ENCODE peak calls at places on chromosome 12, in ten cellular contexts. One of them, this sample, is unnamed.

GRCh38 chr12:45986646-45987338 is 3.6 kb downstream of the SCAF11 start:
- DNase-seq in fibroblast of lung: no peak
- DNase-seq in activated T-cell treated with anti-CD3 and anti-CD28 coated beads, Interleukin-2, amount 50 U/mL, for 48 hours: no peak
- DNase-seq in substantia nigra: no peak
- DNase-seq in T-helper 1 cell: no peak
- DNase-seq in stimulated activated CD4-positive, alpha-beta T cell treated with anti-CD3 and anti-CD28 coated beads, TNF-alpha, amount 100 ng/mL, for 4 hours: no peak
- DNase-seq in COR-L47: no peak
- DNase-seq in mammary epithelial cell: no peak
- DNase-seq in GM19239: no peak
- DNase-seq in choroid plexus epithelial cell: no peak
- DNase-seq in this sample: no peak

GRCh38 chr12:25585021-25585523 is 32.0 kb upstream of the LMNTD1 start:
- DNase-seq in fibroblast of lung: peak
- DNase-seq in activated T-cell treated with anti-CD3 and anti-CD28 coated beads, Interleukin-2, amount 50 U/mL, for 48 hours: no peak
- DNase-seq in substantia nigra: peak
- DNase-seq in T-helper 1 cell: no peak
- DNase-seq in stimulated activated CD4-positive, alpha-beta T cell treated with anti-CD3 and anti-CD28 coated beads, TNF-alpha, amount 100 ng/mL, for 4 hours: no peak
- DNase-seq in COR-L47: no peak
- DNase-seq in mammary epithelial cell: peak
- DNase-seq in GM19239: no peak
- DNase-seq in choroid plexus epithelial cell: peak
- DNase-seq in this sample: peak

GRCh38 chr12:49972122-49972521 is 625 bp upstream of the AQP6 start:
- DNase-seq in fibroblast of lung: no peak
- DNase-seq in activated T-cell treated with anti-CD3 and anti-CD28 coated beads, Interleukin-2, amount 50 U/mL, for 48 hours: no peak
- DNase-seq in substantia nigra: no peak
- DNase-seq in T-helper 1 cell: no peak
- DNase-seq in stimulated activated CD4-positive, alpha-beta T cell treated with anti-CD3 and anti-CD28 coated beads, TNF-alpha, amount 100 ng/mL, for 4 hours: no peak
- DNase-seq in COR-L47: no peak
- DNase-seq in mammary epithelial cell: no peak
- DNase-seq in GM19239: no peak
- DNase-seq in choroid plexus epithelial cell: no peak
- DNase-seq in this sample: no peak

GRCh38 chr12:116432321-116432750 is 126.8 kb upstream of the MAP1LC3B2 start:
- DNase-seq in fibroblast of lung: peak
- DNase-seq in activated T-cell treated with anti-CD3 and anti-CD28 coated beads, Interleukin-2, amount 50 U/mL, for 48 hours: no peak
- DNase-seq in substantia nigra: no peak
- DNase-seq in T-helper 1 cell: no peak
- DNase-seq in stimulated activated CD4-positive, alpha-beta T cell treated with anti-CD3 and anti-CD28 coated beads, TNF-alpha, amount 100 ng/mL, for 4 hours: no peak
- DNase-seq in COR-L47: no peak
- DNase-seq in mammary epithelial cell: no peak
- DNase-seq in GM19239: no peak
- DNase-seq in choroid plexus epithelial cell: peak
- DNase-seq in this sample: no peak

GRCh38 chr12:28050606-28051005 is 78.1 kb upstream of the PTHLH start:
- DNase-seq in fibroblast of lung: no peak
- DNase-seq in activated T-cell treated with anti-CD3 and anti-CD28 coated beads, Interleukin-2, amount 50 U/mL, for 48 hours: no peak
- DNase-seq in substantia nigra: no peak
- DNase-seq in T-helper 1 cell: no peak
- DNase-seq in stimulated activated CD4-positive, alpha-beta T cell treated with anti-CD3 and anti-CD28 coated beads, TNF-alpha, amount 100 ng/mL, for 4 hours: no peak
- DNase-seq in COR-L47: no peak
- DNase-seq in mammary epithelial cell: peak
- DNase-seq in GM19239: no peak
- DNase-seq in choroid plexus epithelial cell: no peak
- DNase-seq in this sample: no peak

GRCh38 chr12:63301311-63301710 is 150.3 kb upstream of the AVPR1A start:
- DNase-seq in fibroblast of lung: no peak
- DNase-seq in activated T-cell treated with anti-CD3 and anti-CD28 coated beads, Interleukin-2, amount 50 U/mL, for 48 hours: no peak
- DNase-seq in substantia nigra: no peak
- DNase-seq in T-helper 1 cell: no peak
- DNase-seq in stimulated activated CD4-positive, alpha-beta T cell treated with anti-CD3 and anti-CD28 coated beads, TNF-alpha, amount 100 ng/mL, for 4 hours: no peak
- DNase-seq in COR-L47: no peak
- DNase-seq in mammary epithelial cell: peak
- DNase-seq in GM19239: no peak
- DNase-seq in choroid plexus epithelial cell: peak
- DNase-seq in this sample: no peak

GRCh38 chr12:2752676-2753371 is 41.9 kb upstream of the FKBP4 start:
- DNase-seq in fibroblast of lung: peak
- DNase-seq in activated T-cell treated with anti-CD3 and anti-CD28 coated beads, Interleukin-2, amount 50 U/mL, for 48 hours: peak
- DNase-seq in substantia nigra: peak
- DNase-seq in T-helper 1 cell: peak
- DNase-seq in stimulated activated CD4-positive, alpha-beta T cell treated with anti-CD3 and anti-CD28 coated beads, TNF-alpha, amount 100 ng/mL, for 4 hours: peak
- DNase-seq in COR-L47: no peak
- DNase-seq in mammary epithelial cell: peak
- DNase-seq in GM19239: peak
- DNase-seq in choroid plexus epithelial cell: peak
- DNase-seq in this sample: peak

GRCh38 chr12:54680374-54680773 is 32.2 kb upstream of the DCD start:
- DNase-seq in fibroblast of lung: no peak
- DNase-seq in activated T-cell treated with anti-CD3 and anti-CD28 coated beads, Interleukin-2, amount 50 U/mL, for 48 hours: peak
- DNase-seq in substantia nigra: no peak
- DNase-seq in T-helper 1 cell: peak
- DNase-seq in stimulated activated CD4-positive, alpha-beta T cell treated with anti-CD3 and anti-CD28 coated beads, TNF-alpha, amount 100 ng/mL, for 4 hours: no peak
- DNase-seq in COR-L47: no peak
- DNase-seq in mammary epithelial cell: peak
- DNase-seq in GM19239: peak
- DNase-seq in choroid plexus epithelial cell: peak
- DNase-seq in this sample: no peak

GRCh38 chr12:54759751-54760150 is 94.6 kb upstream of the MUCL1 start:
- DNase-seq in fibroblast of lung: no peak
- DNase-seq in activated T-cell treated with anti-CD3 and anti-CD28 coated beads, Interleukin-2, amount 50 U/mL, for 48 hours: no peak
- DNase-seq in substantia nigra: no peak
- DNase-seq in T-helper 1 cell: no peak
- DNase-seq in stimulated activated CD4-positive, alpha-beta T cell treated with anti-CD3 and anti-CD28 coated beads, TNF-alpha, amount 100 ng/mL, for 4 hours: no peak
- DNase-seq in COR-L47: no peak
- DNase-seq in mammary epithelial cell: peak
- DNase-seq in GM19239: peak
- DNase-seq in choroid plexus epithelial cell: peak
- DNase-seq in this sample: no peak

GRCh38 chr12:87768884-87769283 is 260.3 kb downstream of the C12orf50 start:
- DNase-seq in fibroblast of lung: no peak
- DNase-seq in activated T-cell treated with anti-CD3 and anti-CD28 coated beads, Interleukin-2, amount 50 U/mL, for 48 hours: no peak
- DNase-seq in substantia nigra: no peak
- DNase-seq in T-helper 1 cell: no peak
- DNase-seq in stimulated activated CD4-positive, alpha-beta T cell treated with anti-CD3 and anti-CD28 coated beads, TNF-alpha, amount 100 ng/mL, for 4 hours: no peak
- DNase-seq in COR-L47: no peak
- DNase-seq in mammary epithelial cell: no peak
- DNase-seq in GM19239: no peak
- DNase-seq in choroid plexus epithelial cell: no peak
- DNase-seq in this sample: no peak

GRCh38 chr12:7731499-7731898 is 15.7 kb downstream of the CLEC4C start:
- DNase-seq in fibroblast of lung: no peak
- DNase-seq in activated T-cell treated with anti-CD3 and anti-CD28 coated beads, Interleukin-2, amount 50 U/mL, for 48 hours: no peak
- DNase-seq in substantia nigra: no peak
- DNase-seq in T-helper 1 cell: no peak
- DNase-seq in stimulated activated CD4-positive, alpha-beta T cell treated with anti-CD3 and anti-CD28 coated beads, TNF-alpha, amount 100 ng/mL, for 4 hours: no peak
- DNase-seq in COR-L47: no peak
- DNase-seq in mammary epithelial cell: no peak
- DNase-seq in GM19239: no peak
- DNase-seq in choroid plexus epithelial cell: no peak
- DNase-seq in this sample: no peak

GRCh38 chr12:52632656-52633055 is 14.3 kb upstream of the KRT73 start:
- DNase-seq in fibroblast of lung: no peak
- DNase-seq in activated T-cell treated with anti-CD3 and anti-CD28 coated beads, Interleukin-2, amount 50 U/mL, for 48 hours: no peak
- DNase-seq in substantia nigra: no peak
- DNase-seq in T-helper 1 cell: no peak
- DNase-seq in stimulated activated CD4-positive, alpha-beta T cell treated with anti-CD3 and anti-CD28 coated beads, TNF-alpha, amount 100 ng/mL, for 4 hours: no peak
- DNase-seq in COR-L47: no peak
- DNase-seq in mammary epithelial cell: no peak
- DNase-seq in GM19239: no peak
- DNase-seq in choroid plexus epithelial cell: no peak
- DNase-seq in this sample: no peak

GRCh38 chr12:86513206-86513605 is 257.0 kb upstream of the MGAT4C start:
- DNase-seq in fibroblast of lung: peak
- DNase-seq in activated T-cell treated with anti-CD3 and anti-CD28 coated beads, Interleukin-2, amount 50 U/mL, for 48 hours: no peak
- DNase-seq in substantia nigra: no peak
- DNase-seq in T-helper 1 cell: no peak
- DNase-seq in stimulated activated CD4-positive, alpha-beta T cell treated with anti-CD3 and anti-CD28 coated beads, TNF-alpha, amount 100 ng/mL, for 4 hours: no peak
- DNase-seq in COR-L47: no peak
- DNase-seq in mammary epithelial cell: no peak
- DNase-seq in GM19239: no peak
- DNase-seq in choroid plexus epithelial cell: peak
- DNase-seq in this sample: no peak

GRCh38 chr12:11902525-11902875 is 168.2 kb upstream of the BCL2L14 start:
- DNase-seq in fibroblast of lung: no peak
- DNase-seq in activated T-cell treated with anti-CD3 and anti-CD28 coated beads, Interleukin-2, amount 50 U/mL, for 48 hours: no peak
- DNase-seq in substantia nigra: no peak
- DNase-seq in T-helper 1 cell: no peak
- DNase-seq in stimulated activated CD4-positive, alpha-beta T cell treated with anti-CD3 and anti-CD28 coated beads, TNF-alpha, amount 100 ng/mL, for 4 hours: no peak
- DNase-seq in COR-L47: no peak
- DNase-seq in mammary epithelial cell: no peak
- DNase-seq in GM19239: no peak
- DNase-seq in choroid plexus epithelial cell: no peak
- DNase-seq in this sample: no peak

GRCh38 chr12:118706437-118706836 is 274.9 kb upstream of the SRRM4 start:
- DNase-seq in fibroblast of lung: no peak
- DNase-seq in activated T-cell treated with anti-CD3 and anti-CD28 coated beads, Interleukin-2, amount 50 U/mL, for 48 hours: no peak
- DNase-seq in substantia nigra: no peak
- DNase-seq in T-helper 1 cell: no peak
- DNase-seq in stimulated activated CD4-positive, alpha-beta T cell treated with anti-CD3 and anti-CD28 coated beads, TNF-alpha, amount 100 ng/mL, for 4 hours: no peak
- DNase-seq in COR-L47: no peak
- DNase-seq in mammary epithelial cell: no peak
- DNase-seq in GM19239: no peak
- DNase-seq in choroid plexus epithelial cell: no peak
- DNase-seq in this sample: no peak

GRCh38 chr12:15520083-15520482 is 197.8 kb downstream of the PTPRO start:
- DNase-seq in fibroblast of lung: no peak
- DNase-seq in activated T-cell treated with anti-CD3 and anti-CD28 coated beads, Interleukin-2, amount 50 U/mL, for 48 hours: no peak
- DNase-seq in substantia nigra: no peak
- DNase-seq in T-helper 1 cell: no peak
- DNase-seq in stimulated activated CD4-positive, alpha-beta T cell treated with anti-CD3 and anti-CD28 coated beads, TNF-alpha, amount 100 ng/mL, for 4 hours: no peak
- DNase-seq in COR-L47: peak
- DNase-seq in mammary epithelial cell: no peak
- DNase-seq in GM19239: no peak
- DNase-seq in choroid plexus epithelial cell: no peak
- DNase-seq in this sample: no peak

GRCh38 chr12:101703487-101703886 is 6.0 kb downstream of the CHPT1 start:
- DNase-seq in fibroblast of lung: no peak
- DNase-seq in activated T-cell treated with anti-CD3 and anti-CD28 coated beads, Interleukin-2, amount 50 U/mL, for 48 hours: no peak
- DNase-seq in substantia nigra: no peak
- DNase-seq in T-helper 1 cell: no peak
- DNase-seq in stimulated activated CD4-positive, alpha-beta T cell treated with anti-CD3 and anti-CD28 coated beads, TNF-alpha, amount 100 ng/mL, for 4 hours: no peak
- DNase-seq in COR-L47: no peak
- DNase-seq in mammary epithelial cell: no peak
- DNase-seq in GM19239: no peak
- DNase-seq in choroid plexus epithelial cell: no peak
- DNase-seq in this sample: no peak

GRCh38 chr12:76621582-76622024 is 62.0 kb upstream of the OSBPL8 start:
- DNase-seq in fibroblast of lung: peak
- DNase-seq in activated T-cell treated with anti-CD3 and anti-CD28 coated beads, Interleukin-2, amount 50 U/mL, for 48 hours: peak
- DNase-seq in substantia nigra: peak
- DNase-seq in T-helper 1 cell: peak
- DNase-seq in stimulated activated CD4-positive, alpha-beta T cell treated with anti-CD3 and anti-CD28 coated beads, TNF-alpha, amount 100 ng/mL, for 4 hours: peak
- DNase-seq in COR-L47: peak
- DNase-seq in mammary epithelial cell: peak
- DNase-seq in GM19239: peak
- DNase-seq in choroid plexus epithelial cell: peak
- DNase-seq in this sample: no peak

GRCh38 chr12:75759842-75760260 is 248.4 kb upstream of the KRR1 start:
- DNase-seq in fibroblast of lung: peak
- DNase-seq in activated T-cell treated with anti-CD3 and anti-CD28 coated beads, Interleukin-2, amount 50 U/mL, for 48 hours: no peak
- DNase-seq in substantia nigra: no peak
- DNase-seq in T-helper 1 cell: no peak
- DNase-seq in stimulated activated CD4-positive, alpha-beta T cell treated with anti-CD3 and anti-CD28 coated beads, TNF-alpha, amount 100 ng/mL, for 4 hours: no peak
- DNase-seq in COR-L47: no peak
- DNase-seq in mammary epithelial cell: peak
- DNase-seq in GM19239: no peak
- DNase-seq in choroid plexus epithelial cell: peak
- DNase-seq in this sample: no peak

GRCh38 chr12:32478858-32479257 is 79.5 kb downstream of the FGD4 start:
- DNase-seq in fibroblast of lung: no peak
- DNase-seq in activated T-cell treated with anti-CD3 and anti-CD28 coated beads, Interleukin-2, amount 50 U/mL, for 48 hours: no peak
- DNase-seq in substantia nigra: no peak
- DNase-seq in T-helper 1 cell: no peak
- DNase-seq in stimulated activated CD4-positive, alpha-beta T cell treated with anti-CD3 and anti-CD28 coated beads, TNF-alpha, amount 100 ng/mL, for 4 hours: no peak
- DNase-seq in COR-L47: no peak
- DNase-seq in mammary epithelial cell: no peak
- DNase-seq in GM19239: no peak
- DNase-seq in choroid plexus epithelial cell: no peak
- DNase-seq in this sample: no peak

GRCh38 chr12:92987362-92987761 is 58.3 kb upstream of the EEA1 start:
- DNase-seq in fibroblast of lung: peak
- DNase-seq in activated T-cell treated with anti-CD3 and anti-CD28 coated beads, Interleukin-2, amount 50 U/mL, for 48 hours: no peak
- DNase-seq in substantia nigra: no peak
- DNase-seq in T-helper 1 cell: no peak
- DNase-seq in stimulated activated CD4-positive, alpha-beta T cell treated with anti-CD3 and anti-CD28 coated beads, TNF-alpha, amount 100 ng/mL, for 4 hours: no peak
- DNase-seq in COR-L47: peak
- DNase-seq in mammary epithelial cell: peak
- DNase-seq in GM19239: no peak
- DNase-seq in choroid plexus epithelial cell: peak
- DNase-seq in this sample: peak

GRCh38 chr12:9347328-9348127 is 139.3 kb upstream of the PZP start:
- DNase-seq in fibroblast of lung: peak
- DNase-seq in activated T-cell treated with anti-CD3 and anti-CD28 coated beads, Interleukin-2, amount 50 U/mL, for 48 hours: no peak
- DNase-seq in substantia nigra: no peak
- DNase-seq in T-helper 1 cell: no peak
- DNase-seq in stimulated activated CD4-positive, alpha-beta T cell treated with anti-CD3 and anti-CD28 coated beads, TNF-alpha, amount 100 ng/mL, for 4 hours: no peak
- DNase-seq in COR-L47: no peak
- DNase-seq in mammary epithelial cell: peak
- DNase-seq in GM19239: no peak
- DNase-seq in choroid plexus epithelial cell: peak
- DNase-seq in this sample: no peak

GRCh38 chr12:67354966-67355365 is 85.8 kb downstream of the CAND1 start:
- DNase-seq in fibroblast of lung: no peak
- DNase-seq in activated T-cell treated with anti-CD3 and anti-CD28 coated beads, Interleukin-2, amount 50 U/mL, for 48 hours: no peak
- DNase-seq in substantia nigra: no peak
- DNase-seq in T-helper 1 cell: no peak
- DNase-seq in stimulated activated CD4-positive, alpha-beta T cell treated with anti-CD3 and anti-CD28 coated beads, TNF-alpha, amount 100 ng/mL, for 4 hours: no peak
- DNase-seq in COR-L47: no peak
- DNase-seq in mammary epithelial cell: no peak
- DNase-seq in GM19239: no peak
- DNase-seq in choroid plexus epithelial cell: peak
- DNase-seq in this sample: no peak

GRCh38 chr12:26017484-26018211 is 59.2 kb downstream of the RASSF8 start:
- DNase-seq in fibroblast of lung: peak
- DNase-seq in activated T-cell treated with anti-CD3 and anti-CD28 coated beads, Interleukin-2, amount 50 U/mL, for 48 hours: peak
- DNase-seq in substantia nigra: no peak
- DNase-seq in T-helper 1 cell: no peak
- DNase-seq in stimulated activated CD4-positive, alpha-beta T cell treated with anti-CD3 and anti-CD28 coated beads, TNF-alpha, amount 100 ng/mL, for 4 hours: no peak
- DNase-seq in COR-L47: no peak
- DNase-seq in mammary epithelial cell: peak
- DNase-seq in GM19239: no peak
- DNase-seq in choroid plexus epithelial cell: peak
- DNase-seq in this sample: no peak

GRCh38 chr12:107396991-107397390 is 288.6 kb upstream of the PWP1 start:
- DNase-seq in fibroblast of lung: no peak
- DNase-seq in activated T-cell treated with anti-CD3 and anti-CD28 coated beads, Interleukin-2, amount 50 U/mL, for 48 hours: no peak
- DNase-seq in substantia nigra: no peak
- DNase-seq in T-helper 1 cell: no peak
- DNase-seq in stimulated activated CD4-positive, alpha-beta T cell treated with anti-CD3 and anti-CD28 coated beads, TNF-alpha, amount 100 ng/mL, for 4 hours: no peak
- DNase-seq in COR-L47: no peak
- DNase-seq in mammary epithelial cell: peak
- DNase-seq in GM19239: no peak
- DNase-seq in choroid plexus epithelial cell: peak
- DNase-seq in this sample: no peak

GRCh38 chr12:67531519-67531918 is 117.0 kb upstream of the DYRK2 start:
- DNase-seq in fibroblast of lung: no peak
- DNase-seq in activated T-cell treated with anti-CD3 and anti-CD28 coated beads, Interleukin-2, amount 50 U/mL, for 48 hours: no peak
- DNase-seq in substantia nigra: no peak
- DNase-seq in T-helper 1 cell: no peak
- DNase-seq in stimulated activated CD4-positive, alpha-beta T cell treated with anti-CD3 and anti-CD28 coated beads, TNF-alpha, amount 100 ng/mL, for 4 hours: no peak
- DNase-seq in COR-L47: no peak
- DNase-seq in mammary epithelial cell: no peak
- DNase-seq in GM19239: no peak
- DNase-seq in choroid plexus epithelial cell: no peak
- DNase-seq in this sample: no peak

GRCh38 chr12:108228746-108229145 is 99.7 kb downstream of the WSCD2 start:
- DNase-seq in fibroblast of lung: no peak
- DNase-seq in activated T-cell treated with anti-CD3 and anti-CD28 coated beads, Interleukin-2, amount 50 U/mL, for 48 hours: no peak
- DNase-seq in substantia nigra: no peak
- DNase-seq in T-helper 1 cell: no peak
- DNase-seq in stimulated activated CD4-positive, alpha-beta T cell treated with anti-CD3 and anti-CD28 coated beads, TNF-alpha, amount 100 ng/mL, for 4 hours: no peak
- DNase-seq in COR-L47: no peak
- DNase-seq in mammary epithelial cell: no peak
- DNase-seq in GM19239: no peak
- DNase-seq in choroid plexus epithelial cell: no peak
- DNase-seq in this sample: no peak

GRCh38 chr12:116135209-116135930 is 142.1 kb downstream of the MED13L start:
- DNase-seq in fibroblast of lung: peak
- DNase-seq in activated T-cell treated with anti-CD3 and anti-CD28 coated beads, Interleukin-2, amount 50 U/mL, for 48 hours: no peak
- DNase-seq in substantia nigra: no peak
- DNase-seq in T-helper 1 cell: no peak
- DNase-seq in stimulated activated CD4-positive, alpha-beta T cell treated with anti-CD3 and anti-CD28 coated beads, TNF-alpha, amount 100 ng/mL, for 4 hours: no peak
- DNase-seq in COR-L47: no peak
- DNase-seq in mammary epithelial cell: peak
- DNase-seq in GM19239: no peak
- DNase-seq in choroid plexus epithelial cell: peak
- DNase-seq in this sample: no peak

This sample was measured in occipital lobe.